ENCODE peak calls at places on chromosomes 13 and 19, in four cellular contexts. E, T, G and C are unnamed samples.

GRCh38 chr13:59750860-59751259 is 412.9 kb downstream of the DIAPH3 start:
- DNase-seq in E (no peak), G (no peak), T (no peak), C (no peak)

GRCh38 chr13:73335938-73336337 is 277.1 kb downstream of the KLF5 start:
- DNase-seq in E (no peak), T (no peak), G (no peak), C (no peak)

GRCh38 chr19:48858984-48859710 is 9.3 kb downstream of the PLEKHA4 start:
- DNase-seq in G (no peak), T (peak), E (no peak), C (peak)

GRCh38 chr13:79481685-79482052 is 714 bp downstream of the NDFIP2 start:
- DNase-seq in T (peak), G (no peak), E (no peak), C (peak)

GRCh38 chr13:77353980-77354379 is 27.1 kb upstream of the MYCBP2 start:
- DNase-seq in G (no peak), E (no peak), T (no peak), C (no peak)

GRCh38 chr13:44768233-44768632 is 192.1 kb upstream of the TSC22D1 start:
- DNase-seq in G (no peak), E (no peak), T (no peak), C (no peak)

GRCh38 chr13:88958821-88959220 is 1287.7 kb downstream of the SLITRK5 start:
- DNase-seq in G (peak), T (no peak), E (no peak), C (no peak)

GRCh38 chr13:95087746-95088305 is 213.4 kb downstream of the ABCC4 start:
- DNase-seq in E (no peak), T (no peak), G (no peak), C (no peak)

GRCh38 chr13:110479648-110480047 is 81.9 kb downstream of the RAB20 start:
- DNase-seq in G (no peak), E (no peak), T (no peak), C (no peak)

GRCh38 chr19:51640371-51640770 is 6.3 kb downstream of the SIGLEC14 start:
- DNase-seq in G (no peak), T (no peak), E (no peak), C (no peak)

GRCh38 chr13:91185294-91185863 is 162.1 kb upstream of the MIR17HG start:
- DNase-seq in E (no peak), G (no peak), T (no peak), C (peak)

GRCh38 chr13:32829676-32830091 is 186.5 kb upstream of the KL start:
- DNase-seq in T (no peak), E (no peak), G (no peak), C (no peak)

DNA sequence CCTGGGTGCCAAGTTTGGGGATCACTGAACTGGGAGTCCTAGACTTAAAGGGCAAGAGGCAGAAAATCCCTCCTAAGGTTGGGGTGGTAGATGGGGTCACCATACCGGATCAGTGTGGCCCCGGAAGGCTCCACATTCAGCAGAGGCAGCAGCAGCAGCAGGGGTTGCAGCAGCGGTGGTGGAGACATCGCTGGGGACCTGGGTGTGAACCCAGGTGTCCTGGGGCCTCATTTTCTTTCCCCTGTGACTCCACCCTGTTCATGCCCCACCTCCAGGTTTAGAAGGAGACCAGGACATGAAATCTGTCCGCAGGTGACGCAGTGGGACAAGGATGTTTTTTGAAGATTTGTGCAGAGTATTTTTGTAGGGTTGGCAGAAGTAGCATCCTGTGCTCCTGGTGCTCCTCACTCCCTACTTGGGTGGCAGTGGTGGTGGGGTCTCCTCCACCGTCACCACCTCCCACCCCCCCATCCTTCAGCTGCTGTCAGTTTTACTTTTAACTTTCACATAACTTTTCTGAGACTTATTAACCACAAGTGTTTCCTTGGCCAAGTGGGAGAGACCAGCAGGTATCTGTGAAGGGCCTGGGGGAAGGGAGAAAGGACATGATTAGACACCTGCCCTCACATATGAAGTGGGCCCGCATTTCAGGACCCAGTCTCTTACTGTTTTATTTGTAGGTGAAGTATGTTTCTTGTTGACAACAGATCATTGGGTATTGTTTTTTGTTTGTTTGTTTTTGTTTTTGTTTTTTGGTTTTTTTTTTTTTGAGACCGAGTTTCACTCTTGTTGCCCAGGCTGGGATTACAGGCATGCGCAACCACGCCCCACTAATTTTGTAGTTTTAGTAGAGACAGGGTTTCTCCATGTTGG is at the start of gene NAPSA:
- DNase-seq in G (no peak), T (peak), E (no peak), C (no peak)
- TF ChIP-seq POLR2A in G (no peak), T (no peak), E (no peak), C (no peak)

GRCh38 chr19:18418725-18419194 is 438 bp upstream of the SSBP4 start:
- DNase-seq in E (no peak), T (no peak), G (no peak), C (peak)

GRCh38 chr19:18420931-18421330 is 1.7 kb downstream of the SSBP4 start:
- DNase-seq in G (no peak), T (no peak), E (no peak), C (no peak)

GRCh38 chr19:18419699-18420460 is 682 bp downstream of the SSBP4 start:
- DNase-seq in G (no peak), E (no peak), T (peak), C (peak)

GRCh38 chr19:18418034-18418724 is 1.0 kb upstream of the SSBP4 start:
- DNase-seq in G (no peak), E (no peak), T (no peak), C (no peak)

GRCh38 chr19:18419195-18419698 is at the start of gene SSBP4:
- DNase-seq in E (no peak), G (peak), T (peak), C (peak)
- TF ChIP-seq POLR2A in E (no peak), G (peak), T (peak), C (no peak)

GRCh38 chr19:1366899-1367870 is 16.5 kb upstream of the NDUFS7 start:
- DNase-seq in E (no peak), T (no peak), G (no peak), C (no peak)
- TF ChIP-seq POLR2A in E (no peak), T (no peak), G (no peak), C (no peak)

GRCh38 chr19:7851623-7852500 is 21.8 kb downstream of the EVI5L start:
- DNase-seq in T (no peak), G (no peak), E (no peak), C (no peak)
- TF ChIP-seq POLR2A in T (no peak), G (no peak), E (no peak), C (no peak)

GRCh38 chr19:13847033-13847899 is 29.7 kb upstream of the NANOS3 start:
- DNase-seq in E (peak), T (peak), G (peak), C (peak)
- TF ChIP-seq POLR2A in E (peak), T (peak), G (peak), C (peak)

DNA sequence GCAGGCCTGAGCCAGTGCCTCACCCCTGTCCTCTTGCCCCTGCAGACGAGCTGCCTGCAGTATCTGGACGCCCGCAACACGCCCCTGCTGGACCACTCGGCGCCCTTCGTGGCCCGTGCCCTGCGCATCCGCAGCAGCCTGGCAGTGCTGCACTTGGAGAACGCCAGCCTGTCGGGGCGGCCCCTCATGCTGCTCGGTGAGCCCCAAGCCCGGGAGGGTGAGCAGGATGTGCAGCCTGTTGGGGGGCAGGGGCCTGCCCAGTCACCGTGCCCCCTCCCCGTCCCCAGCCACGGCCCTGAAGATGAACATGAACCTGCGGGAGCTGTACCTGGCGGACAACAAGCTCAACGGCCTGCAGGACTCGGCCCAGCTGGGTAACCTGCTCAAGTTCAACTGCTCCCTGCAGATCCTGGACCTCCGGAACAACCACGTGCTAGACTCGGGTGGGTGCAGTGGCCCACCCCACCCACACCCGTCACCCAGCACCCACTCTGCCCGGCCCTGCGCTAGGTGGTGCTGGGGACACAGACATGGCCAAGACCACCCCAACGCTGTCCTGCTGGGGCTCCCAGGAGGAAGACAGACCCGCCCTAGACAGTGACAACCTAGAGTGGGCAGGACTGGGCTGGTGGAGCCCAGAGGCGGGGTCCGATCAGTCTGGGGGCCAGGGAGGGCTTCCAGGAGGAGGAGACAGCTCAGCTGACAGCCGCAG is 18.6 kb downstream of the NKPD1 start:
- DNase-seq in T (no peak), G (no peak), E (no peak), C (no peak)
- TF ChIP-seq POLR2A in T (no peak), G (no peak), E (no peak), C (no peak)

DNA sequence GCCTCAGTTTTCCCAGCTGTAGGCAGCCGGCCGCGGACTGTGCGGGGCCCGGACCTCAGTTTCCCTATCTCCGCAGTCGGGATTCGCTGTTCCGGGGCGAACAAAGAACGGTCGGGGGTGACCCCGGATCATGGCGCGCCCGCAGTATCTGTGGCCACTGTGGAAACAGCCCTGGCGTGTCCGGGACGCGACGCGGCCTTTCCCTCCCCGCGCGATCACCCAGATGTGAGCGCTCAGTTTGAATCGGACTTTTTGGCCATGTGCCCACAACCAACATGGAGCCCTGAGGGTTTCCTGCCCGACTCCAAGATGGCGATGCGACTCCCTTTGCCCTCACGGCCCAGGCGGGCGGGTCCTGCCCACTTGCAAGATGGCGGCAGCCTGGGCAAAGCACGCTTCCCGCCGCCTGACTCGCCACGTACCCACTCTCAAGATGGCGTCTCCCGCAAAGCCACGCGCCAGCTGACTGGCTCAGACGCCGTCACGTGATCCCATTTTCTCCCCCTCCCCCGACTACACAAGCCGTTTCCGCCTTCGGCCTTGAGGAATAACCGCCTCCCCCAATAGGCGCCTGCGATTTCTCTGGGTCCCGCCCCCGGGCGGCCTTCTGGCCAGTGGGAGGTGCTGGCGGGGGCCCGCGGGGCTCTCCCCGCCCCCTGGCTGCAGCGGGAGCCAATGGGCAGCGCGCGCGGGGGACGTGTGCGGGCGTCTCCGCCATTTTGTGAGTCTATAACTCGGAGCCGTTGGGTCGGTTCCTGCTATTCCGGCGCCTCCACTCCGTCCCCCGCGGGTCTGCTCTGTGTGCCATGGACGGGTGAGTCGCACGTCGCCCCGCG is at the start of gene PTBP1:
- DNase-seq in G (peak), T (peak), E (peak), C (peak)
- TF ChIP-seq POLR2A in G (peak), T (peak), E (no peak), C (peak)

GRCh38 chr19:35000338-35000646 is 169 bp downstream of the GRAMD1A start:
- DNase-seq in G (no peak), T (no peak), E (no peak), C (no peak)
- TF ChIP-seq POLR2A in G (peak), T (no peak), E (no peak), C (no peak)

DNA sequence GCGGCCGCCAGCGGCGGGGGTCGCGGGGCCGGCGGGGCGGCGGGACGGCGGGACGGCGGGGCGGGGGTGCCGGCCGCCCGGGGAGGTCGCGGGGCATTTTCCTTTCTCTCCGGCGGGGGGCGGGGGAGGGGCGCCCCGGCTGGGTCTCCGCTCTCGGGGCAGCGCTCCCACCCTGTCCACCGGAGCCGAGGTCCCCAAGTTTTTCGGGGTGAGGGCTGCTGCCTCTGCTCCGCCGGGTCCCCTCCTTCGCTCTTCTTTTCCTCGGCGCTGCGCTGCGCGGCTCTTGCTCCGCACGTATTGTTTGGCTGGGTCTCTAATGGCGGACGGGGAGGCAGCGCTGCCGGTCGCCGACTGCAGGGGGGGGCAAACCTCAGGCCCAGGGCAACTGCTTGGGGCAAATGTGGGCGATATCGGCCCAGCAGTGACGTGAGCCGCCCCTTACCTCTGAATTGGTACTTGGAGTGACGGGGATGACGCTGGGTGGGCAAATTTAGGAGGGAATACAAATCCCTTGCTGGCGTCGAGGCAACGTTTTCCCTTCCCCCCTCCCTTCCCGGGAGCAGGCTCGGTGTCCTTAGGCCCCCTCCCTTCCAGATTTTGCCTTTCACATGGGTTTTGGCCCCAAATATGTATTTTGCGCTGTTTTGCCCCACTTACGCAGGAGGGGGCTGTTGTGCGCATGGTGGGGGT is 759 bp downstream of the ZMYM2 start:
- DNase-seq in T (peak), G (peak), E (peak), C (peak)
- TF ChIP-seq POLR2A in T (no peak), G (no peak), E (no peak), C (no peak)